ENCODE peak calls at places on chromosomes 11 and 22, in four cellular contexts. O is HepG2, J is A549, G is K562. C is an unnamed sample.
A peak's percentile ranks its signal among the peaks of the same experiment; 100 is the strongest.

GRCh38 chr22:29074276-29074625 is 1.4 kb downstream of the KREMEN1 start:
- DNase-seq in G (no peak), O (no peak), J (no peak), C (peak; percentile 38)

GRCh38 chr22:40385041-40385782 is 14.8 kb downstream of the SGSM3 start:
- DNase-seq in O (no peak), G (no peak), J (no peak), C (no peak)

GRCh38 chr22:28051787-28052356 is 132.8 kb upstream of the PITPNB start:
- DNase-seq in O (peak; percentile 43), J (peak; percentile 53), G (peak; percentile 63), C (peak; percentile 83)

GRCh38 chr11:28808771-28809170 is 700.6 kb downstream of the METTL15 start:
- DNase-seq in G (no peak), O (no peak), J (no peak), C (no peak)

GRCh38 chr22:39994566-39995345 is at the start of gene FAM83F:
- DNase-seq in G (no peak), J (no peak), O (no peak), C (peak; percentile 84)

GRCh38 chr11:86207413-86207812 is 37.1 kb upstream of the EED start:
- DNase-seq in J (no peak), G (no peak), O (no peak), C (no peak)

GRCh38 chr22:20436309-20437252 is 1.0 kb downstream of the SCARF2 start:
- DNase-seq in O (no peak), J (no peak), G (peak; percentile 30), C (peak; percentile 67)

GRCh38 chr11:76670475-76671235 is at the start of gene LRRC32:
- DNase-seq in O (no peak), G (peak; percentile 36), J (no peak), C (peak; percentile 62)

GRCh38 chr11:117523680-117524079 is 196.0 kb downstream of the CEP164 start:
- DNase-seq in O (no peak), J (no peak), G (no peak), C (no peak)

GRCh38 chr11:110497204-110497987 is 67.6 kb downstream of the FDX1 start:
- DNase-seq in O (no peak), G (no peak), J (no peak), C (no peak)

GRCh38 chr11:75440960-75441803 is 8.2 kb upstream of the KLHL35 start:
- DNase-seq in G (no peak), O (no peak), J (no peak), C (no peak)

GRCh38 chr22:19524170-19525115 is at the start of gene CLDN5:
- DNase-seq in G (no peak), J (no peak), O (no peak), C (peak; percentile 82)

GRCh38 chr11:12139144-12139881 is 28.9 kb downstream of the MICAL2 start:
- DNase-seq in O (no peak), J (no peak), G (no peak), C (no peak)

GRCh38 chr11:8333431-8334401 is 70.0 kb upstream of the LMO1 start:
- DNase-seq in O (no peak), G (peak; percentile 15), J (peak; percentile 23), C (no peak)

GRCh38 chr22:49168219-49168813 is 659.4 kb downstream of the BRD1 start:
- DNase-seq in G (no peak), J (no peak), O (no peak), C (no peak)

GRCh38 chr11:78000193-78000592 is 5.7 kb upstream of the INTS4 start:
- DNase-seq in J (peak; percentile 72), G (peak; percentile 81), O (peak; percentile 70), C (peak; percentile 92)

GRCh38 chr11:62416596-62416995 is 2.2 kb upstream of the SCGB1A1 start:
- DNase-seq in O (no peak), G (no peak), J (no peak), C (no peak)

GRCh38 chr22:47196881-47197701 is 434.6 kb downstream of the TBC1D22A start:
- DNase-seq in G (no peak), J (no peak), O (no peak), C (no peak)

GRCh38 chr11:117586392-117586791 is 210.6 kb downstream of the DSCAML1 start:
- DNase-seq in J (no peak), G (no peak), O (no peak), C (no peak)

GRCh38 chr22:17922925-17923898 is 101.1 kb downstream of the MICAL3 start:
- DNase-seq in J (no peak), G (no peak), O (no peak), C (no peak)

GRCh38 chr11:539971-540481 is 2.7 kb downstream of the LRRC56 start:
- DNase-seq in O (no peak), G (no peak), J (no peak), C (no peak)

GRCh38 chr11:111814106-111814505 is 47.9 kb upstream of the PPP2R1B start:
- DNase-seq in O (no peak), J (no peak), G (no peak), C (no peak)

GRCh38 chr11:111819161-111820058 is 52.0 kb downstream of the ALG9 start:
- DNase-seq in O (no peak), G (no peak), J (no peak), C (no peak)

GRCh38 chr11:111812211-111812610 is 46.0 kb upstream of the PPP2R1B start:
- DNase-seq in O (no peak), J (no peak), G (no peak), C (no peak)

GRCh38 chr11:111814567-111814966 is 48.4 kb upstream of the PPP2R1B start:
- DNase-seq in O (no peak), J (no peak), G (no peak), C (no peak)

GRCh38 chr11:111815489-111815888 is 49.3 kb upstream of the PPP2R1B start:
- DNase-seq in O (no peak), G (no peak), J (no peak), C (no peak)
- TF ChIP-seq JUNB in O (no peak), G (no peak), J (no peak), C (no peak)

GRCh38 chr11:58863697-58864096 is 19.2 kb upstream of the GLYATL2 start:
- DNase-seq in G (no peak), J (no peak), O (no peak), C (no peak)

GRCh38 chr11:58861533-58861932 is 17.0 kb upstream of the GLYATL2 start:
- DNase-seq in J (no peak), G (no peak), O (no peak), C (no peak)

GRCh38 chr11:58864335-58864734 is 19.8 kb upstream of the GLYATL2 start:
- DNase-seq in G (no peak), O (no peak), J (no peak), C (no peak)

GRCh38 chr11:58867556-58867955 is 23.1 kb upstream of the GLYATL2 start:
- DNase-seq in O (no peak), G (no peak), J (no peak), C (no peak)

DNA sequence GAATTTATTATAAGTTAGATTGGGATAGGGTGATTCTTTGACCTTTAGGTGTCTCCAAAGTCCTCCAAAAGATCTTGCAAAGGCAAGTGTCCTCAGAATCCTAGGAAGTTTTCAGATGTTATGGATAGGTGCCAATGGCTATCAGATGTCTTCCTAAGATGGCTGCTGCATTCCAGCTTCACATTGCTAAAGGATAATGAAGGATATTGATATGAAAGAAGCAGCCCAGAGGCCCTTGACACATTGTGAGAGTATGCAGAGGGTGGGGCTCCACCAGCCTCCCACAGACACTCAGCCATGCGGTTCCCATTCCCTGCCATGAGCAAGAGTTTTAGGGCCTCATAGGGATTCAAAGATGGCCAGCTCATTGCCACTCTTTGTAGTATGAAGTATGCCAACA is 22.3 kb upstream of the GLYATL2 start:
- DNase-seq in G (no peak), J (no peak), O (no peak), C (no peak)
- TF ChIP-seq JUNB in G (no peak), J (no peak), O (no peak), C (no peak)

GRCh38 chr11:104323841-104324240 is 159.9 kb upstream of the PDGFD start:
- DNase-seq in J (no peak), O (no peak), G (no peak), C (no peak)

GRCh38 chr11:104324276-104324675 is 160.3 kb upstream of the PDGFD start:
- DNase-seq in O (no peak), G (no peak), J (no peak), C (no peak)

GRCh38 chr11:104320956-104321355 is 157.0 kb upstream of the PDGFD start:
- DNase-seq in J (no peak), G (no peak), O (no peak), C (no peak)

GRCh38 chr11:104319396-104319795 is 155.4 kb upstream of the PDGFD start:
- DNase-seq in O (no peak), G (no peak), J (no peak), C (no peak)

GRCh38 chr11:104320091-104320490 is 156.1 kb upstream of the PDGFD start:
- DNase-seq in O (no peak), J (no peak), G (no peak), C (no peak)
- TF ChIP-seq JUNB in O (no peak), J (no peak), G (no peak), C (no peak)

DNA sequence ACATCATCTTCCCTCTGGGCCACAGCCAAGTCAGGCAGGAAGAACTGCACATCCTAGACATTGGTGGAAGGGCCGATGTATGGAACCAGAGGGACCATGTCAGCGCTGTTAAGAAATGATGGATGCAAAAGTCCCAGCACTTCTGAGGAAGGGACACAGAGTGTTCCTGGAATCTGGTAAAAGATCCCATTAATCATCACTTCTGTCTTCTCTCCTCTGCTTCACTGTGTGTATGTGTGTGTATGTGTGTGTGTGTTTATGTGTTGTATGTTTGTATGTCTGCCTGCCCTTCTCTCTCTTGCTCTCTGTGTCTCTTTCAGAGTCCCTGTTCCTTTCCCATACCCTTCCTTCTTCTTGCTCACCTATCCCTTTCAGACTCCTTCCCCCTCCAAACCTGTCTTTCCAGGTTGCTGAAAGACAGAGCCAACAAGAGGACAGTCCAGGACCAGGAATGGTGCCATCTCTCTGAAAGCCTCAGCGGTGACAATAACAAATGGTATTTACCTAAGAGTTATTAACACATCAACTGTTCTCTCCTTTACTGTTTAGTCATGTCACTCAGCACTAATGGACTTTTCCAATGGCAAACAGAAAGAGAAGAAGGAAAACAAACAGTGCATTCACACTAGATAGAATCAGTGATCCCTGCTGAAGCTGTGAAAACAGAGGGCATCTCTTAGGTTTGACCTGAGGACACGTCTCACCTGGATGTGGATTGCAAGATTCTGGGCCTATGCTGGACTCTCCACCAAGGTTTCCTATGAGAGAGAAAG is 47.1 kb downstream of the EHF start:
- DNase-seq in O (peak; percentile 96), J (peak; percentile 84), G (no peak), C (no peak)
- TF ChIP-seq JUNB in O (no peak), J (no peak), G (no peak), C (no peak)